ENCODE peak calls at places on chromosomes 5 and 9, in eight cellular contexts. W, C, O, Z, Y, J, F and R are unnamed samples.

GRCh38 chr9:136358888-136359287 is 4.7 kb downstream of the DNLZ start:
- DNase-seq in C (no peak), W (no peak), O (no peak), J (no peak), Z (no peak), Y (no peak), F (no peak), R (no peak)

GRCh38 chr5:176609724-176610429 is at the start of gene GPRIN1:
- DNase-seq in C (peak; percentile 90), F (no peak), W (peak; percentile 77), J (peak; percentile 47), O (peak; percentile 29), Y (no peak), Z (peak; percentile 37), R (peak; percentile 28)

GRCh38 chr9:117541192-117541591 is 126.3 kb upstream of the ASTN2 start:
- DNase-seq in Y (no peak), F (no peak), O (no peak), W (no peak), J (no peak), C (no peak), Z (no peak), R (no peak)

GRCh38 chr9:109918359-109919163 is 138.6 kb downstream of the PALM2AKAP2 start:
- DNase-seq in C (no peak), O (no peak), J (no peak), Z (no peak), F (no peak), W (peak; percentile 75), Y (no peak), R (no peak)

GRCh38 chr5:141814064-141814982 is 63.9 kb downstream of the PCDH1 start:
- DNase-seq in F (no peak), O (no peak), C (peak; percentile 87), Y (no peak), Z (peak; percentile 35), W (peak; percentile 48), J (peak; percentile 48), R (peak; percentile 8)

GRCh38 chr9:128203842-128204551 is 818 bp downstream of the DNM1 start:
- DNase-seq in O (peak; percentile 57), F (no peak), W (no peak), Y (no peak), J (no peak), C (peak; percentile 40), Z (no peak), R (no peak)

GRCh38 chr5:173296737-173297676 is 31.2 kb downstream of the STC2 start:
- DNase-seq in W (no peak), O (no peak), C (no peak), J (no peak), Z (no peak), F (no peak), Y (no peak), R (no peak)

GRCh38 chr5:168964182-168964581 is 336.8 kb downstream of the SLIT3 start:
- DNase-seq in J (no peak), W (no peak), Y (no peak), O (no peak), F (no peak), Z (no peak), C (no peak), R (no peak)

GRCh38 chr5:95866431-95867063 is 44.0 kb upstream of the GLRX start:
- DNase-seq in Y (no peak), J (no peak), C (no peak), O (peak; percentile 40), W (no peak), Z (no peak), F (no peak), R (no peak)

GRCh38 chr9:85900504-85901201 is 40.3 kb upstream of the NAA35 start:
- DNase-seq in Y (no peak), J (no peak), Z (peak; percentile 5), C (peak; percentile 56), F (no peak), W (peak; percentile 52), O (peak; percentile 15), R (peak; percentile 8)

GRCh38 chr5:38672059-38672791 is 115.8 kb upstream of the LIFR start:
- DNase-seq in Z (no peak), J (no peak), O (peak; percentile 56), W (no peak), C (no peak), F (no peak), Y (no peak), R (no peak)